ENCODE peak calls at places on chromosome 16, in nine cellular contexts. Z is K562, E is lower lobe of right lung, W is astrocyte of the spinal cord, P is GM23338, B is brain microvascular endothelial cell, R is nephron progenitor cell, A is adrenal gland, H is RWPE1. C is an unnamed sample.

GRCh38 chr16:21946889-21947635 is 6.1 kb upstream of the UQCRC2 start:
- DNase-seq in A (no peak), R (no peak), H (no peak), P (no peak), Z (no peak), B (no peak), E (no peak), W (no peak), C (no peak)

GRCh38 chr16:27218756-27219155 is 15.4 kb downstream of the KDM8 start:
- DNase-seq in A (no peak), P (no peak), B (no peak), H (no peak), E (peak), R (no peak), W (no peak), Z (no peak), C (no peak)

GRCh38 chr16:25868041-25868600 is 176.4 kb downstream of the HS3ST4 start:
- DNase-seq in A (no peak), R (no peak), H (no peak), P (no peak), Z (no peak), E (no peak), W (no peak), B (no peak), C (no peak)

GRCh38 chr16:12095275-12096161 is 119.0 kb downstream of the SNX29 start:
- DNase-seq in E (peak), Z (peak), W (peak), R (peak), P (peak), H (peak), B (peak), A (peak), C (peak)

GRCh38 chr16:75575976-75576375 is 9.8 kb downstream of the GABARAPL2 start:
- DNase-seq in E (no peak), W (no peak), A (no peak), P (no peak), H (no peak), Z (no peak), R (no peak), B (no peak), C (no peak)

GRCh38 chr16:57700801-57701551 is 6.4 kb downstream of the DRC7 start:
- DNase-seq in Z (no peak), E (no peak), R (no peak), P (no peak), A (peak), H (no peak), B (no peak), W (no peak), C (no peak)

GRCh38 chr16:78656887-78657286 is 557.4 kb downstream of the WWOX start:
- DNase-seq in Z (no peak), R (no peak), E (no peak), W (no peak), A (no peak), P (no peak), H (no peak), B (no peak), C (no peak)

GRCh38 chr16:56795011-56795410 is 65.1 kb downstream of the NUP93 start:
- DNase-seq in W (no peak), A (no peak), H (no peak), R (no peak), E (no peak), P (no peak), B (no peak), Z (no peak), C (no peak)

GRCh38 chr16:30004424-30004776 is 6.4 kb downstream of the DOC2A start:
- DNase-seq in R (no peak), P (peak), W (no peak), B (no peak), H (no peak), A (no peak), E (peak), Z (no peak), C (no peak)

GRCh38 chr16:71311553-71312158 is 22.5 kb upstream of the CMTR2 start:
- DNase-seq in H (peak), Z (peak), R (peak), A (peak), P (peak), E (no peak), B (no peak), W (peak), C (no peak)

GRCh38 chr16:70508752-70509151 is 14.6 kb downstream of the COG4 start:
- DNase-seq in R (no peak), P (no peak), Z (no peak), E (no peak), H (no peak), B (no peak), W (no peak), A (no peak), C (no peak)

DNA sequence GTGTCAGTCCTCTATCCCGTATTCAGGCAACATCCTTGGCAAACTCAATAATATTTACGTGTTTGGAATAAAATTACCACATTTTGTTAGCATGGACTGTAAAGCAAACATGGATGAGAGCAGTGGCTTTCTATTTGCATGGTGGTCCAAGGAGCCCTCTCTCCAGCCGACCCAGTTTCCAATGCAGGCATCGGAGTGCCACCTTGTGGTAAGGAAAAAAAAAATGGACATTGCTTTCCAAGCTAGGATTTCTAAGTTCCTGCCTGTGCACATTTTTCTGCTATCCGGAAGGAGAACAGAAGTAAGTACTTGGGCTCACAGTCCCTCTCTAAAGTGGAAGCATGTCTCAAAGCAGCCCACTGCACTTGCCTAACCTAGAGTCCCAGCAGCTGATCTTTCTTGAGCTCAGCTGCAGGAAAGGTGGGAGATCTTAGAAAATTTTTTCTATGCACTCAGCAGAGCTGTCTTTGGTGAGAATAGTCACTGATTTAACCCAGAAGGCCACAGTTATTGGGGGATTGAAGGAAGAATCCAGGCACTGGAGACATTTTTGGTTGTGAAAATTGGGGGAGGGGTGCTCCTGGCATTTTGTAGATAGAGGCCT is 46.0 kb upstream of the ERCC4 start:
- DNase-seq in H (peak), P (peak), R (peak), Z (no peak), E (no peak), B (no peak), W (peak), A (no peak), C (no peak)
- TF ChIP-seq CTCF in H (peak), P (peak), R (peak), Z (peak), E (peak), B (peak), W (peak), A (peak), C (no peak)

GRCh38 chr16:79767597-79768280 is 167.2 kb upstream of the MAF start:
- DNase-seq in B (peak), H (no peak), Z (no peak), W (peak), A (peak), E (no peak), R (no peak), P (peak), C (no peak)
- TF ChIP-seq CTCF in B (peak), H (no peak), Z (peak), W (peak), A (no peak), E (no peak), R (no peak), P (peak), C (no peak)

DNA sequence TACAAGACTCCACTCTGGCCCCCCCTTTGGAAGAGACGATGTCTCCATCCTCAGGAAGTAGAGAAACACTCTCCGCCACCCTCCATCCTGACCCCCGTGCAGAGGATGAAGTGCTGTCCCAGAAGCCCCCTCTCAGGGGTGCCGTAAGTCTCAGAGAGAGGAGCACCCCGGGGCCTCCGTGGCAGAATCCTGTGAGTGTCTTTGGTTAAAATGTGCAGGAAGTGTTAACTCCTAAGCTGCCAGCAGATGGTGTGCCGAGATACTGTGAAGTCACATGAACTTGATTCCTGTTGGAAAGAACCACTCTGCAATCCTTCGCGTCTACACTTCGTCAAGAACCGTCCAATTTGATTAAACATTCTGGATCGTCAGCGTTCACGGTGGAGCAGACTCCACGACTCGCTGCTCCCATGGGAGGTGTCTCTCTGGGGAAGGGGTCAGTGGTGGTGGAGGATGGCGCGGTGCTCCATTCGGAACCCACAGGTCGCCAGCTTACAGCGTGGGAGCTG is 5.6 kb downstream of the BANP start:
- DNase-seq in P (peak), W (peak), E (no peak), A (no peak), H (no peak), R (no peak), B (peak), Z (peak), C (no peak)
- TF ChIP-seq CTCF in P (peak), W (peak), E (no peak), A (no peak), H (no peak), R (peak), B (peak), Z (peak), C (no peak)

GRCh38 chr16:50502616-50503000 is 45.6 kb upstream of the NKD1 start:
- DNase-seq in B (no peak), P (no peak), W (no peak), E (no peak), A (no peak), H (no peak), R (no peak), Z (no peak), C (no peak)

GRCh38 chr16:50501251-50501650 is 46.9 kb upstream of the NKD1 start:
- DNase-seq in Z (no peak), P (no peak), B (no peak), E (no peak), H (no peak), W (no peak), R (no peak), A (no peak), C (no peak)

GRCh38 chr16:50500171-50500874 is 47.9 kb upstream of the NKD1 start:
- DNase-seq in E (no peak), B (no peak), R (no peak), Z (no peak), A (no peak), P (no peak), H (no peak), W (no peak), C (no peak)

GRCh38 chr16:50499254-50499653 is 48.9 kb upstream of the NKD1 start:
- DNase-seq in H (no peak), B (no peak), Z (no peak), P (no peak), W (no peak), E (no peak), A (no peak), R (no peak), C (no peak)

GRCh38 chr16:50501986-50502615 is 46.1 kb upstream of the NKD1 start:
- DNase-seq in H (no peak), W (no peak), B (no peak), Z (no peak), R (no peak), P (no peak), A (no peak), E (no peak), C (no peak)
- TF ChIP-seq CTCF in H (no peak), W (no peak), B (no peak), Z (no peak), R (no peak), P (no peak), A (no peak), E (no peak), C (no peak)

DNA sequence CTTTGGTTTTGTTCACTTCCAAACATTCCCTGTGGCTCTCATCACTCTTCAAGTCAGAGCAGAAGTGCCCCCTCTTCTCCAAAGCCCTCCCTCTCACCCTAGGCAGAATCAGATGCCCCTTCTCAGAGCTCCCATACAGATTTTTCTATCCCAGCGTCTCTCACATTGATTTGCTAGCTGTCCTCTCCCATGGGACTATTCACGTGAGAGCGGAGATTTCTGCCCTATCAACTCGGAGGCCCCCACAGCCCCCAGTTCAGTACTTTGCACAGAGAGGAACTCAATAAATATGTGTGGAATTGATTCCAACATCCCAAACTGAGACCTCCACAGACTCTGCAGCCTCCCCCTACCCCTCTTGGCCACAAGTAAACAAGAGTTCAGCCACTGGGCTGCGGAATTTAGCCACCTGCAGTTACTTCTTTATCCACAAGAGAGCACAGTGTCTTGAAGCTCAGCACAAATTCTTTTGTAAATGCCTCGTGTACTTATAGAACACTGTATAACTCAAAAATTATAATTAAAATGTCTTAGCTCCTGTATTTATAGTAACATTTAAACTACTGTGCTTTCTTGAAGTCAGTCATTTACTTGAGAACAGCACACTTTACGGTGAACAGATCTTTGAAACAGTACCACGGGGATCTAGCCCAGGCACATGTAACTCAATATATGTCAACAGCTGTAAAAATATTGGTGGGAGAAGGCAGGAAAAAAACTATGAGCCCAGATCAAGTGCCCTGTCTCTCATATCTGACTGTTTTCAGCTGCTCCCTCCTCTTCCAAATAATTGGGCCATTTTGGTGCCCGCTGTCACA is 182.9 kb downstream of the C16orf78 start:
- DNase-seq in A (no peak), P (peak), Z (peak), R (peak), H (peak), E (no peak), W (peak), B (peak), C (no peak)
- TF ChIP-seq CTCF in A (peak), P (peak), Z (peak), R (peak), H (no peak), E (peak), W (peak), B (peak), C (no peak)

GRCh38 chr16:81429045-81429521 is 15.5 kb upstream of the CMIP start:
- DNase-seq in R (no peak), W (no peak), Z (peak), A (peak), E (no peak), H (peak), B (peak), P (peak), C (no peak)
- TF ChIP-seq CTCF in R (peak), W (peak), Z (peak), A (peak), E (peak), H (peak), B (peak), P (peak), C (no peak)

DNA sequence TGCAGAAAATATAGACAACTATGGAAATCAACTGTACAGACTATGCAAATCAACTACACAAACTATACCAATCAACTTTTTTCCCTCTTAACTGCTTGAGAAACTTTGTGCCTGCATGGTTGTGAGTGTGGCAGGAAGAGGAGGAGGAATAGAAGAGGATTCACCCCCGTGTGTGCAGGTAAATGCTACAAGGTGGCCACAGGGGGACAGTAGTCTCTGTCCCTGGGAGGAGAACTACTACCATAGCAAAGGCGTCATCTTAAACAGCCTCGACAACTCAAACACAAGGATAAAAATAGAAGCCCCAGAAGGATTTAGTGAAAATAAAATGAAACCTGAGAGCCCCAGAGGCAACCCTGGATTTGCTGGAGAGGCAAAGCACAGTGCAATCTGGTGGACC is 199.6 kb upstream of the DYNLRB2 start:
- DNase-seq in R (no peak), A (no peak), H (no peak), B (no peak), Z (no peak), W (no peak), E (no peak), P (no peak), C (no peak)
- TF ChIP-seq CTCF in R (peak), A (no peak), H (no peak), B (no peak), Z (peak), W (no peak), E (no peak), P (no peak), C (no peak)

GRCh38 chr16:53528797-53529196 is 25.8 kb upstream of the AKTIP start:
- DNase-seq in W (no peak), Z (no peak), H (no peak), B (no peak), R (no peak), E (no peak), A (no peak), P (no peak), C (no peak)
- TF ChIP-seq CTCF in W (no peak), Z (no peak), H (no peak), B (no peak), R (no peak), E (no peak), A (no peak), P (no peak), C (no peak)